ENCODE peak calls at places on chromosomes 16 and 17, in four cellular contexts. U is body of pancreas; N is CD4-positive, alpha-beta T cell; A is substantia nigra. V is an unnamed sample.

GRCh38 chr16:19601083-19601976 is 45.8 kb downstream of the VPS35L start:
- DNase-seq in U (peak; percentile 42), A (no peak), N (peak; percentile 11), V (peak; percentile 45)

GRCh38 chr17:67671492-67671891 is 46.2 kb upstream of the NOL11 start:
- DNase-seq in A (no peak), N (no peak), U (no peak), V (no peak)

GRCh38 chr17:70314096-70314495 is 144.8 kb downstream of the KCNJ2 start:
- DNase-seq in N (no peak), A (no peak), U (no peak), V (no peak)

GRCh38 chr17:12402963-12403622 is 262.6 kb upstream of the MYOCD start:
- DNase-seq in U (no peak), A (no peak), N (no peak), V (no peak)

GRCh38 chr17:49910094-49910857 is 58.7 kb upstream of the DLX4 start:
- DNase-seq in N (no peak), A (no peak), U (peak; percentile 19), V (no peak)

GRCh38 chr16:685967-686366 is 1.8 kb upstream of the JMJD8 start:
- DNase-seq in A (no peak), N (no peak), U (peak; percentile 77), V (no peak)

GRCh38 chr16:4008116-4008515 is 108.1 kb downstream of the ADCY9 start:
- DNase-seq in U (no peak), A (no peak), N (no peak), V (no peak)

GRCh38 chr17:33512113-33512512 is 219.0 kb upstream of the ASIC2 start:
- DNase-seq in A (no peak), N (no peak), U (no peak), V (no peak)

GRCh38 chr16:85136705-85137322 is 24.5 kb upstream of the CIBAR2 start:
- DNase-seq in A (no peak), U (peak; percentile 43), N (no peak), V (no peak)

GRCh38 chr16:23351360-23351759 is 49.3 kb downstream of the SCNN1B start:
- DNase-seq in N (no peak), A (no peak), U (peak; percentile 83), V (no peak)

GRCh38 chr17:7136266-7136877 is 21.8 kb upstream of the ASGR2 start:
- DNase-seq in A (no peak), U (peak; percentile 85), N (peak; percentile 80), V (peak; percentile 70)

GRCh38 chr17:77394540-77395295 is 253.9 kb downstream of the SEC14L1 start:
- DNase-seq in U (peak; percentile 87), N (no peak), A (no peak), V (no peak)

GRCh38 chr16:10577305-10578202 is 2.8 kb downstream of the EMP2 start:
- DNase-seq in U (peak; percentile 40), N (no peak), A (no peak), V (no peak)

GRCh38 chr17:47830396-47830907 is 889 bp downstream of the MRPL10 start:
- DNase-seq in U (no peak), N (no peak), A (no peak), V (no peak)

GRCh38 chr17:77555741-77556291 is 402.7 kb upstream of the TNRC6C start:
- DNase-seq in N (no peak), A (no peak), U (peak; percentile 66), V (no peak)

GRCh38 chr16:86396918-86397317 is 113.4 kb upstream of the FOXF1 start:
- DNase-seq in U (no peak), N (no peak), A (no peak), V (no peak)

GRCh38 chr17:10041916-10042588 is 137.0 kb upstream of the RCVRN start:
- DNase-seq in N (no peak), A (no peak), U (no peak), V (no peak)

GRCh38 chr16:54991525-54991924 is 60.9 kb downstream of the IRX5 start:
- DNase-seq in U (no peak), N (no peak), A (no peak), V (no peak)

GRCh38 chr16:85924675-85925074 is 25.7 kb downstream of the IRF8 start:
- DNase-seq in N (no peak), A (no peak), U (no peak), V (no peak)

GRCh38 chr16:22191966-22192260 is 14.2 kb upstream of the EEF2K start:
- DNase-seq in U (peak; percentile 33), N (peak; percentile 29), A (no peak), V (peak; percentile 68)

GRCh38 chr16:20411055-20411454 is 1.7 kb downstream of the ACSM5 start:
- DNase-seq in A (no peak), N (no peak), U (no peak), V (no peak)

GRCh38 chr17:46732133-46732532 is 86.4 kb downstream of the WNT3 start:
- DNase-seq in N (no peak), A (no peak), U (no peak), V (no peak)

GRCh38 chr17:65123757-65124675 is 13.2 kb upstream of the RGS9 start:
- DNase-seq in U (no peak), A (no peak), N (no peak), V (no peak)

GRCh38 chr16:30628628-30629342 is 18.6 kb upstream of the ZNF689 start:
- DNase-seq in N (peak; percentile 90), A (no peak), U (peak; percentile 89), V (peak; percentile 77)

GRCh38 chr17:56593741-56594527 is 435 bp downstream of the NOG start:
- DNase-seq in U (peak; percentile 56), N (peak; percentile 34), A (no peak), V (no peak)

GRCh38 chr17:78868391-78868790 is 27.8 kb upstream of the USP36 start:
- DNase-seq in U (no peak), A (no peak), N (no peak), V (no peak)

GRCh38 chr16:56600398-56600999 is 7.9 kb upstream of the MT2A start:
- DNase-seq in U (peak; percentile 61), A (no peak), N (no peak), V (peak; percentile 41)

GRCh38 chr17:45640141-45640850 is 143.8 kb upstream of the CRHR1 start:
- DNase-seq in U (peak; percentile 78), N (peak; percentile 69), A (no peak), V (peak; percentile 64)

GRCh38 chr16:72138064-72138572 is 33.8 kb downstream of the PMFBP1 start:
- DNase-seq in N (no peak), U (no peak), A (no peak), V (no peak)

GRCh38 chr17:29584452-29585079 is 4.9 kb downstream of the GIT1 start:
- DNase-seq in U (no peak), N (no peak), A (peak; percentile 38), V (no peak)
- H3K27ac ChIP-seq in U (peak overlapping the region; percentile 43), N (no peak overlapping the region), A (peak overlapping the region; percentile 99), V (peak overlapping the region; percentile 17)

DNA sequence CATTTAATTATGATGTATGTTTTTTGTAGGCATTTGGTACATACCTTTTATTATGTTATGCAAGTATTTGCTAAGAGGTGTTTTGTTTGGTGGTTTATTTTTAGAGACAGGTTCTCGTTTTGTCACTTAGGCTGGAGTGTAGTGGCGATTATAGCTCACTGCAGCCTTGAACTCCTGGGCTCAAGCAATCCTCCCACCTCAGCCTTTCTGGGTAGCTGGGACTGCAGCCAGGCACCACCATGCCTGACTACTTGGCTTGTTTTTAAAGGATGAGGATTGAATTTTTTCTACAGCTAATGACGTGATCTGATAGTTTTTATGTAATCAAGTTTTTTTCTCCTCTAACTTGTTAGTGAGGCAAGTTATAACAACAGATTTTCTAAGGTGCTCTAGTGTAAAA is 199.6 kb downstream of the SPECC1 start:
- DNase-seq in A (no peak), N (no peak), U (no peak), V (no peak)
- H3K27ac ChIP-seq in A (peak overlapping the region; percentile 13), N (no peak overlapping the region), U (no peak overlapping the region), V (no peak overlapping the region)

GRCh38 chr17:19470529-19471261 is 59.7 kb downstream of the RNF112 start:
- DNase-seq in N (no peak), A (no peak), U (peak; percentile 23), V (no peak)
- H3K27ac ChIP-seq in N (no peak overlapping the region), A (no peak overlapping the region), U (no peak overlapping the region), V (no peak overlapping the region)

DNA sequence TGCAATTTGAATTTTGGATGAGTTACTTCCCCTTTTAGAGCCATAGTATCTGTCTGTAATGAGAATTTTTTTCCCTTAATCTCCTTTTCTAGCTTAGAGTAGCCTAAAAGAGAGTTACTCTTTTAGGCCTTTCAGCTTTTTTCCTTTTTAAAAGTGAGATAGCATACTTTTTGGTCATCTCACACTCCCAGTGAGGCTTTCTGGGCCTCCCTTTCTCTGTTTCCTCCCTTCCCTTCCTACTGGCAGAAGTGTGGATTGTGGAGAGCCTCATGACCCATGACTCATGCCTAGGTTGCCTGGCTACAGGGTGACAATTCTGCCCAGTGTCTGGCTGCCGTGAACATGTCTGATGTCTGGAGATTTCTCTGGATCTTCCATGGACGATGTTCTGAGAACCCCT is 15.2 kb downstream of the KRT23 start:
- DNase-seq in A (no peak), U (peak; percentile 11), N (no peak), V (no peak)
- H3K27ac ChIP-seq in A (no peak overlapping the region), U (peak overlapping the region; percentile 6), N (no peak overlapping the region), V (no peak overlapping the region)

DNA sequence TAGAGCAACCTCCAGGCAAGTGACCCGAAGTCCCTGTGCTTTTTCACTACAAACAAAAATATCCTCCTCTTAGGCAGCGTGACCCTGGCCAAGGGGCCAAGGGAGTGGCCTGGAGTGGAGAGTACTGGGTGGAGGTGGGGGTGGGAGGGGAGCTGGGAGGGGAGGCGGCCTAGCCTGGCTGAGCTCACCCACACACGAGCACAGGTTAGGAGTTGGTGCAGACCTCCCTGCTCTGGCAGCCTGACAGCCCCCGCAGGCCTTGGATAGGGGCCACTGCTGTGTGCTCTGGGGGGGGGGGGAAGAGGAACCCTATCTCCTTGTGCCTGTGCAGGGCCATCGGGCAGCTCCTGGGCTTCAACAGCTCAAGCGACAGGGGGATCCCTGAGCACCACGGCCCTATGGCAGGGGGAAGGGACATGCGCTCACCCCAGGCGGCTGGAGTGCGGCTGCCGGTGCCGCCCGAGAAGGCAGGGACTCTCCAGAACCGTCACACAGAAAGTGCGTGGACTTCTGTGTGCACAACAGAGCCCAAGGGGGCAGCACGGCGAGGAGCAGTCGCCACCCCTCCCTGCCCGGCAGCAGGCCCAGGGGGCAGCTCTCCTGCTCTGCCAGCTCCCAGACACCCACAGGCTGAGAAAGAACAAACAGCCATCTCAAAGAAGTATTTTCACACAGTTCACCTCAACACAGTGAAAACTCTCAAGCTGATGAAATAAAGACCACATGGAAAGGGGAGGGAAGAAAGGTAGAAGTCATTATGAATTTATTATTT is 13.3 kb downstream of the SLC16A3 start:
- DNase-seq in A (no peak), U (no peak), N (no peak), V (no peak)
- H3K27ac ChIP-seq in A (peak overlapping the region; percentile 46), U (peak overlapping the region; percentile 74), N (peak overlapping the region; percentile 53), V (no peak overlapping the region)

GRCh38 chr17:51088287-51088686 is 32.4 kb downstream of the SPAG9 start:
- DNase-seq in N (no peak), U (no peak), A (no peak), V (no peak)
- H3K27ac ChIP-seq in N (no peak overlapping the region), U (peak overlapping the region; percentile 8), A (no peak overlapping the region), V (no peak overlapping the region)

V was measured in CD4-positive, alpha-beta memory T cell.